ENCODE peak calls at places on chromosomes 12 and 14, in four cellular contexts. J, O, Z and K are unnamed samples.

GRCh38 chr12:43676183-43676813 is 82.3 kb downstream of the PUS7L start:
- DNase-seq in J (peak), O (no peak), Z (no peak), K (peak)

GRCh38 chr14:78486081-78486480 is 315.9 kb downstream of the NRXN3 start:
- DNase-seq in J (no peak), O (no peak), Z (no peak), K (no peak)

GRCh38 chr12:131919366-131920156 is 9.5 kb upstream of the PUS1 start:
- DNase-seq in J (no peak), O (peak), Z (no peak), K (no peak)

GRCh38 chr12:100138048-100138907 is 4.4 kb downstream of the BLTP3B start:
- DNase-seq in J (peak), O (no peak), Z (no peak), K (peak)

GRCh38 chr12:114439306-114439705 is 33.4 kb upstream of the TBX5 start:
- DNase-seq in J (no peak), O (no peak), Z (no peak), K (no peak)

GRCh38 chr12:88063375-88063774 is 34.2 kb upstream of the C12orf50 start:
- DNase-seq in J (peak), O (no peak), Z (no peak), K (no peak)

GRCh38 chr14:103742499-103743255 is 27.1 kb downstream of the ZFYVE21 start:
- DNase-seq in J (no peak), O (no peak), Z (no peak), K (no peak)

GRCh38 chr12:130141901-130142683 is 20.2 kb upstream of the FZD10 start:
- DNase-seq in J (no peak), O (no peak), Z (no peak), K (no peak)

GRCh38 chr12:65602579-65603295 is 221.5 kb upstream of the HMGA2 start:
- DNase-seq in J (peak), O (peak), Z (peak), K (peak)

GRCh38 chr12:28652239-28652638 is 462.0 kb downstream of the CCDC91 start:
- DNase-seq in J (no peak), O (no peak), Z (no peak), K (no peak)

GRCh38 chr14:99522934-99523660 is 41.9 kb downstream of the CCNK start:
- DNase-seq in J (no peak), O (no peak), Z (no peak), K (no peak)

GRCh38 chr14:92615451-92615850 is 101.9 kb downstream of the RIN3 start:
- DNase-seq in J (no peak), O (no peak), Z (no peak), K (no peak)

GRCh38 chr12:124684496-124684895 is 117.1 kb upstream of the NCOR2 start:
- DNase-seq in J (no peak), O (no peak), Z (no peak), K (no peak)

GRCh38 chr12:9761407-9761736 is 671 bp upstream of the CD69 start:
- DNase-seq in J (no peak), O (no peak), Z (no peak), K (no peak)

GRCh38 chr14:106507354-106507753 is 981.0 kb downstream of the TMEM121 start:
- DNase-seq in J (no peak), O (no peak), Z (no peak), K (no peak)

GRCh38 chr12:10031771-10032175 is 1.3 kb downstream of the CLEC9A start:
- DNase-seq in J (peak), O (no peak), Z (no peak), K (no peak)

GRCh38 chr14:91876492-91876891 is 9.2 kb upstream of the TC2N start:
- DNase-seq in J (no peak), O (no peak), Z (no peak), K (no peak)

GRCh38 chr14:99570542-99571302 is 33.3 kb downstream of the CCDC85C start:
- DNase-seq in J (no peak), O (no peak), Z (no peak), K (no peak)

GRCh38 chr14:72906316-72906715 is 12.4 kb upstream of the DPF3 start:
- DNase-seq in J (no peak), O (no peak), Z (no peak), K (no peak)

GRCh38 chr12:56358836-56359532 is 923 bp downstream of the STAT2 start:
- DNase-seq in J (peak), O (no peak), Z (no peak), K (peak)